ENCODE peak calls at places on chromosomes 2 and 18, in nine cellular contexts. I is fibroblast of lung, L is psoas muscle, D is IMR-90, W is stomach, K is uterus, Y is mucosa of descending colon, C is NT2/D1, G is lung. P is an unnamed sample.

GRCh38 chr2:235587202-235587601 is 93.4 kb downstream of the AGAP1 start:
- DNase-seq in G (no peak), Y (no peak), I (no peak), L (no peak), C (no peak), D (no peak), W (no peak), K (no peak), P (no peak)

GRCh38 chr2:40155728-40156127 is 296.2 kb downstream of the SLC8A1 start:
- DNase-seq in D (peak; percentile 39), K (no peak), C (no peak), G (no peak), W (no peak), L (no peak), Y (no peak), I (peak; percentile 7), P (no peak)

GRCh38 chr2:119746836-119747235 is 12.9 kb upstream of the PTPN4 start:
- DNase-seq in G (no peak), Y (no peak), I (peak; percentile 55), W (no peak), K (no peak), D (peak; percentile 17), L (no peak), C (no peak), P (no peak)

GRCh38 chr2:134193006-134193405 is 60.9 kb upstream of the MGAT5 start:
- DNase-seq in I (peak; percentile 66), G (no peak), K (no peak), W (no peak), C (no peak), D (peak; percentile 82), Y (no peak), L (no peak), P (no peak)

GRCh38 chr2:188345020-188345419 is 53.3 kb downstream of the GULP1 start:
- DNase-seq in Y (no peak), G (no peak), C (no peak), I (peak; percentile 33), K (no peak), W (no peak), D (peak; percentile 14), L (no peak), P (no peak)

GRCh38 chr2:111900859-111901258 is 2.5 kb downstream of the MERTK start:
- DNase-seq in Y (peak; percentile 52), L (no peak), D (peak; percentile 38), W (peak; percentile 36), I (peak; percentile 13), C (no peak), K (no peak), G (peak; percentile 53), P (peak; percentile 63)

GRCh38 chr2:11155326-11156059 is at the start of gene SLC66A3:
- DNase-seq in K (no peak), C (peak; percentile 68), W (no peak), G (no peak), I (peak; percentile 87), Y (peak; percentile 87), L (no peak), D (peak; percentile 87), P (no peak)

GRCh38 chr2:179861027-179861776 is at the start of gene ZNF385B:
- DNase-seq in L (peak; percentile 58), I (peak; percentile 38), C (no peak), Y (no peak), K (no peak), D (peak; percentile 3), W (no peak), G (no peak), P (peak; percentile 34)

GRCh38 chr2:218257390-218257981 is 3.3 kb upstream of the GPBAR1 start:
- DNase-seq in G (peak; percentile 50), C (peak; percentile 46), L (no peak), D (no peak), K (no peak), I (no peak), W (no peak), Y (no peak), P (peak; percentile 41)

GRCh38 chr2:186486651-186487647 is 889 bp downstream of the ZC3H15 start:
- DNase-seq in I (peak; percentile 32), W (no peak), C (no peak), L (no peak), D (peak; percentile 17), K (no peak), Y (no peak), G (no peak), P (no peak)

GRCh38 chr2:23563673-23564617 is 179.0 kb downstream of the KLHL29 start:
- DNase-seq in Y (peak; percentile 11), L (peak; percentile 92), K (no peak), I (peak; percentile 51), G (peak; percentile 52), C (no peak), W (no peak), D (peak; percentile 69), P (no peak)

GRCh38 chr2:142222715-142223114 is 91.9 kb upstream of the LRP1B start:
- DNase-seq in W (no peak), C (no peak), L (no peak), Y (no peak), I (no peak), D (no peak), K (no peak), G (no peak), P (no peak)

GRCh38 chr18:64618390-64618789 is 469.5 kb upstream of the LINC00305 start:
- DNase-seq in C (no peak), W (no peak), D (no peak), L (no peak), Y (peak; percentile 55), K (no peak), I (no peak), G (no peak), P (no peak)

DNA sequence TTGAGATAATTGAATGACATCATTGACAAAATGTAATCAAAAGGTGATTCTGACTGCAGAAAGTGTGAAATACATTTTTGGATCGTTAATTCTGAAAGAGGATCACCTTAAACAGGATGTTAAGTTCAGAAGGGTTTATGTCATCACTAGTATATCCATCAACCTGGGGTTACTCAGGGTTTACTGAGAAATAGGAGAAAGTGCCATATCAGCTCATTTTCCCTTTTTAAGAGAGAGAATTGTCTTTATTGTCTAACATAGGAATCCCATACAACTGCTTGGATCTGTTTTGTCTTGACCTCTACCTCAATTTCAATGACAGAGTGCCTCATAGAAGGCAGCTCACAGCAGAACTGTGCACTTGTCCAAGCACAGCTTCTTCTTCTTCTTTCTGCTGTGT is 466.2 kb upstream of the LINC00305 start:
- DNase-seq in C (no peak), Y (no peak), G (no peak), W (no peak), D (no peak), L (no peak), K (no peak), I (no peak), P (no peak)
- H3K9me3 ChIP-seq in C (no peaks in the 10 kb centered on the region), Y (no peaks in the 10 kb centered on the region), G (no peaks in the 10 kb centered on the region), W (no peaks in the 10 kb centered on the region), D (peaks cover 6% of the 10 kb centered on the region), L (no peaks in the 10 kb centered on the region), K (no peaks in the 10 kb centered on the region), I (no peaks in the 10 kb centered on the region), P (no peaks in the 10 kb centered on the region)

DNA sequence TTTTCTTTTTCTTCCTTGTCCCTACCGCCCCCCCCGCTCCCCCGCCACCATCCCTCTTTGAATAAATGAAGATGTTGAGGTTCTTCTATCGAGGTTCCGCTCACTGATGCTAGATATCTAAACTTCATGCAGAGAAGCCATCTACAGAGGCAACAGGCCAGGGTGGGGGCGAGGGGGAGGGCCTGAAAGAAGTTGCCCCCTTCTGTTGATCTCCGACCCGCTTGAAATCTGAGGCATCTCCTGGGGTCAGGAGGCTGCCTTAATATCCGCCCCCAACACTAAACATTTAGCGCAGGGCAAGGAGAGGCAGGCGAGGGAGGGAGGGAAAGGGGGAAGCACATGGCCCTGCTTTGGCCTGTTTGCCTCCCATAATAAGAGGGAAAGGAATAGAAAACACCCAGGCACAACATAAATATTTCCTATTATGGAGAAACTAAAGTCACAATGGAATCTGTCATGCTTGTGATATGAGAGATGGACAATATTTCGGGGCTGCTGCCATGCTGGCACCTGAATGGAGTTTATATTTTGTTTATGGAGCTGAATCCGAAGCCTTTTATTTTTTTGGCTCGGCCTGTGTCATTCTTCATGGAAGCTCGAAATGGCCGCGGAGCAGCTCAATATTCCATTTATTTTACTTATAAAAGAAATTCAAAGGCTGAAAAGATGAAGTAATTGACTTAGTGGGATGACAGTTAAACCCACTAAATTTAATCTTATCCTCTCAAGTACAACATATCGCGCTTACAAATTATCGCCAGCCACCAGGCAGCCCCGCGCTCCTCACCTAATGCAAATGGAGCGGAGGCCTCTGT is 221.1 kb downstream of the INSIG2 start:
- DNase-seq in W (no peak), D (no peak), G (no peak), L (no peak), C (no peak), Y (no peak), I (no peak), K (no peak), P (no peak)
- H3K4me3 ChIP-seq in W (peak overlapping the region; percentile 64), D (peak overlapping the region; percentile 42), G (peak overlapping the region; percentile 13), L (peak overlapping the region; percentile 68), C (peak overlapping the region; percentile 32), Y (no peak overlapping the region), I (peak overlapping the region; percentile 49), K (peak overlapping the region; percentile 46), P (peak overlapping the region; percentile 43)

GRCh38 chr2:4866198-4866597 is 826.0 kb upstream of the SOX11 start:
- DNase-seq in W (no peak), C (no peak), K (no peak), D (no peak), Y (no peak), L (no peak), I (no peak), G (no peak), P (no peak)

DNA sequence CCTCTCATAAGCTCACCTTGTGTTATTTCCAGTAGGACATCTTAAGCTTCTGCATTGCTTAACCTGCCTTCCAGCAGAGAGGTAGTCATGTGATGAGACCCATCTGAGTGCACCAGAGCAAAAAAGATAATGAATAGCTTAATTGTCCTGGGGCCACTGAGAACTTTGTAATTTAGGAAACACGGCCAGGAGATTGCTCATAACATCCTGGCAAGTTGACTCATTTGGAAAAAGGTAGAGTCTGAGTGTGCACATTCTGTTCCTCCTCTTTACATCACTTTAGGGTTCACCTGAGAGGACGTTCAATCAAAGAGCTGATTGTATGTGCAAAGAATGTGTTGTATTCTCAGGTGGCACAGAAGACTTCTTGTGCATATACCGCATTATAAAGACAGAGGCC is 830.2 kb upstream of the SOX11 start:
- DNase-seq in I (no peak), D (no peak), G (no peak), C (no peak), W (no peak), K (no peak), Y (no peak), L (no peak), P (no peak)
- H3K9me3 ChIP-seq in I (no peaks in the 10 kb centered on the region), D (peaks cover 6% of the 10 kb centered on the region), G (no peaks in the 10 kb centered on the region), C (no peaks in the 10 kb centered on the region), W (peaks cover 6% of the 10 kb centered on the region), K (no peaks in the 10 kb centered on the region), Y (peaks cover 50% of the 10 kb centered on the region), L (no peaks in the 10 kb centered on the region), P (no peaks in the 10 kb centered on the region)

DNA sequence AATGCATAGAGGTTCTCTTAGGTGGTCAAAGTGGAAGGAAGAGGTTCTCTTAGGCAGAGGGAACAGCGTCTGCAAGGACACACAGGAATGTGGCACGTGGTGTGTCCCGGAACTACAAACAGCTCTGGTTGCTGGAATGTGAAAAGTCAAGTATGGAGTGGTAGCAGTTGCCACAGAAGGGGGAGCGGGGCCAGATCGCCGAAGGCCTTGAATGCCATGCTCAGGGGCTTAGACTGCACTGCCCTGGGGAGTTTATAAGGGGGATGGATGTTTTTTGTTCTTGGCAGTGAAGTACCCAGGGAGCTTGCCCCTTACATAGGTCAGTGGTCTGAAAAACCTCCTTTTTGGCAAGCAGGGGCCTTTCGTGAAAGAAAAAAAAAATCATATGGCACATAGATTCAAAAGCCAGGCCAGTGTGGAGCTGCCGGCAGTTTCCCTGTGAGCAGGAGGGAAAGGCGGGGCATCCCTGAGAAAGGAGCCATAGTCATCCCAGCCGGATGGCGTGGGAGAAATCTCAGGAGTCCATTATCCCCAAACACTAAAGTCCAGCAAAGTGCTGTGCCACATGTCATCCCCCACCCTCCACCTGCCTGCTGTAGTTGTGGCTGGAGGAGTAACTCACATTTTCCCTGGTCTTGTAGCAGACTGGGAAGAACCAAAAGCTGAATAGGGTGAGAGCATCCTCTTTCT is 45.4 kb downstream of the GORASP2 start:
- DNase-seq in K (no peak), I (peak; percentile 24), D (no peak), G (no peak), Y (peak; percentile 19), W (peak; percentile 31), L (no peak), C (no peak), P (peak; percentile 60)
- H3K4me3 ChIP-seq in K (no peak overlapping the region), I (no peak overlapping the region), D (peak overlapping the region; percentile 86), G (no peak overlapping the region), Y (no peak overlapping the region), W (peak overlapping the region; percentile 76), L (peak overlapping the region; percentile 91), C (no peak overlapping the region), P (peak overlapping the region; percentile 92)